ENCODE peak calls at places on chromosomes 12 and 14, in four cellular contexts. A is left lung, H is fibroblast of lung, U is stomach. G is an unnamed sample. For H3K4me1, the result is how much of the 10 kb centered on the place peaks cover.

GRCh38 chr12:100566887-100567637 is 6.4 kb upstream of the GAS2L3 start:
- DNase-seq in H (peak), U (no peak), A (no peak), G (no peak)

GRCh38 chr14:104103061-104104005 is 17.8 kb downstream of the ASPG start:
- DNase-seq in H (no peak), U (no peak), A (peak), G (peak)

GRCh38 chr12:46435625-46436024 is 63.1 kb upstream of the SLC38A2 start:
- DNase-seq in H (no peak), U (no peak), A (no peak), G (no peak)

GRCh38 chr12:105332925-105333324 is 2.4 kb downstream of the C12orf75 start:
- DNase-seq in H (no peak), U (no peak), A (no peak), G (no peak)

GRCh38 chr14:71588028-71588427 is 344.2 kb upstream of the RGS6 start:
- DNase-seq in A (no peak), H (peak), U (no peak), G (no peak)

GRCh38 chr14:23139874-23140273 is 20.8 kb upstream of the CEBPE start:
- DNase-seq in U (no peak), H (no peak), A (no peak), G (no peak)

GRCh38 chr12:69337325-69337724 is 10.9 kb upstream of the LYZ start:
- DNase-seq in H (no peak), U (no peak), A (no peak), G (no peak)

GRCh38 chr12:89091293-89091841 is 260.9 kb downstream of the DUSP6 start:
- DNase-seq in H (no peak), U (no peak), A (no peak), G (no peak)

GRCh38 chr12:109741286-109741969 is 27.8 kb downstream of the FAM222A start:
- DNase-seq in U (peak), A (peak), H (no peak), G (peak)

GRCh38 chr12:122517877-122518276 is 8.9 kb downstream of the RSRC2 start:
- DNase-seq in U (no peak), A (no peak), H (peak), G (no peak)

GRCh38 chr14:100138082-100138787 is 21.2 kb downstream of the DEGS2 start:
- DNase-seq in U (peak), H (no peak), A (no peak), G (no peak)

GRCh38 chr12:69240625-69240984 is 1.2 kb downstream of the CPSF6 start:
- DNase-seq in A (no peak), U (no peak), H (peak), G (no peak)

GRCh38 chr14:95309261-95310051 is 10.3 kb downstream of the CLMN start:
- DNase-seq in U (no peak), A (no peak), H (no peak), G (no peak)

GRCh38 chr12:52946797-52947547 is 1.9 kb upstream of the KRT18 start:
- DNase-seq in A (no peak), U (peak), H (no peak), G (no peak)

GRCh38 chr12:52087961-52088820 is 8.7 kb downstream of the SMIM41 start:
- DNase-seq in A (no peak), U (no peak), H (no peak), G (peak)

GRCh38 chr12:4701383-4701782 is 18.8 kb upstream of the GALNT8 start:
- DNase-seq in U (no peak), H (peak), A (no peak), G (peak)

GRCh38 chr12:91722072-91722471 is 423.6 kb downstream of the BTG1 start:
- DNase-seq in H (no peak), U (no peak), A (no peak), G (no peak)

GRCh38 chr12:22477166-22477893 is 67.0 kb downstream of the C2CD5 start:
- DNase-seq in U (no peak), A (no peak), H (peak), G (no peak)

GRCh38 chr12:19397534-19397933 is 41.8 kb upstream of the AEBP2 start:
- DNase-seq in H (no peak), A (no peak), U (no peak), G (no peak)

GRCh38 chr12:104319918-104320626 is 16.5 kb downstream of the EID3 start:
- DNase-seq in U (no peak), A (no peak), H (no peak), G (no peak)

GRCh38 chr12:1932264-1932777 is 13.9 kb upstream of the CACNA2D4 start:
- DNase-seq in A (no peak), H (peak), U (peak), G (no peak)

GRCh38 chr14:23171251-23171975 is 12.0 kb downstream of the SLC7A8 start:
- DNase-seq in U (peak), H (no peak), A (no peak), G (no peak)

GRCh38 chr14:70886421-70887206 is 20.6 kb upstream of the PCNX1 start:
- DNase-seq in H (no peak), U (no peak), A (no peak), G (no peak)

GRCh38 chr12:80269953-80270552 is 170.7 kb downstream of the OTOGL start:
- DNase-seq in U (no peak), H (peak), A (no peak), G (no peak)

GRCh38 chr12:108839890-108840230 is 17.5 kb downstream of the SSH1 start:
- DNase-seq in H (no peak), A (no peak), U (no peak), G (no peak)

GRCh38 chr14:95157987-95158712 is 821 bp upstream of the DICER1 start:
- DNase-seq in A (no peak), U (no peak), H (no peak), G (peak)

GRCh38 chr12:130981156-130981789 is 27.6 kb downstream of the ADGRD1 start:
- DNase-seq in H (peak), U (no peak), A (no peak), G (no peak)

GRCh38 chr12:53287741-53288216 is 7.6 kb upstream of the PFDN5 start:
- DNase-seq in H (peak), A (peak), U (peak), G (peak)

GRCh38 chr12:120048258-120048657 is 59.2 kb downstream of the BICDL1 start:
- DNase-seq in A (no peak), H (no peak), U (no peak), G (no peak)

GRCh38 chr14:34888186-34888585 is 13.0 kb upstream of the BAZ1A start:
- DNase-seq in A (no peak), U (no peak), H (no peak), G (no peak)

GRCh38 chr14:38723954-38724353 is 379.1 kb downstream of the SEC23A start:
- DNase-seq in U (no peak), H (no peak), A (no peak), G (no peak)

GRCh38 chr14:22837750-22838538 is 1.6 kb downstream of the MMP14 start:
- DNase-seq in H (peak), U (no peak), A (no peak), G (peak)

GRCh38 chr14:49876563-49877127 is 16.2 kb upstream of the ARF6 start:
- DNase-seq in U (no peak), A (no peak), H (no peak), G (no peak)

GRCh38 chr14:49882826-49883694 is 9.8 kb upstream of the ARF6 start:
- DNase-seq in U (no peak), A (no peak), H (no peak), G (no peak)

GRCh38 chr14:49881296-49882006 is 11.4 kb upstream of the ARF6 start:
- DNase-seq in H (no peak), A (no peak), U (no peak), G (no peak)

GRCh38 chr14:49879683-49880204 is 13.1 kb upstream of the ARF6 start:
- DNase-seq in H (peak), A (no peak), U (peak), G (peak)

DNA sequence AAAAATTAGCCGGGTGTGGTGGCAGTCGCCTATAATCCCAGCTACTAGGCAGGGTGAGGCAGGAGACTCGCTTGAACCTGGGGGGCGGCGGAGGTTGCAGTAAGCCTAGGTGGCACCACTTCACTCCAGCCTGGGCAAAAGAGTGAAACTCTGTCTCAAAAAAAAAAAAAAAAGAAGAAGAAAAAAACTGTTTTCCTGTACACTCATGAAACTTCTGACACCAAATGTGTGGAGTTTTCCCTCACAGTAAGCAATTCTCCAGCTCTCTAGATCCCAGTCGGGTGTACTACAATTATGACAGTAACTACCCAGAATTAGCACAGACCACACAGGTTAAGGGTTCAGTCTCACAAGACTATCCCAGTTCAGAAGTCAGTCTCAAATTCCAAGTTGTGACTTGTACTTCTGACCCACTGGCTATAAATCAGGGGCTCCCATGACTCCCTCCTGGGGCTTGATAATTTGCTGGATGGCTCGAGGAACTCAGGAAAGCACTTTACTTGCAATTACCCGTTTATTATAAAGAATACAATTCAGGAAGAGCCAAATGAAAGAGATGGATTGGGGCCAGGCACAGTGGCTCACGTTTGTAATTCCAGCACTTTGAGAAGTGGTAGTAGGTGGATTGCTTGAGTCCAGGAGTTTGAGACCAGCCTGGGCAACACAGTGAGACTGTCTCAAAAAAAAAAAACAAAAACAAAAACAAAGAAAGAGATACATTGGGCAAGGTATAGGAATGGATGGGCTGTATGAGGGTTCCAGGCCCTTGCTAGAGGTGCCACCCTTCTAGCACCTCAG is 12.4 kb upstream of the ARF6 start:
- DNase-seq in A (no peak), U (no peak), H (no peak), G (no peak)
- TF ChIP-seq CTCF in A (no peak), U (no peak), H (no peak), G (no peak)

DNA sequence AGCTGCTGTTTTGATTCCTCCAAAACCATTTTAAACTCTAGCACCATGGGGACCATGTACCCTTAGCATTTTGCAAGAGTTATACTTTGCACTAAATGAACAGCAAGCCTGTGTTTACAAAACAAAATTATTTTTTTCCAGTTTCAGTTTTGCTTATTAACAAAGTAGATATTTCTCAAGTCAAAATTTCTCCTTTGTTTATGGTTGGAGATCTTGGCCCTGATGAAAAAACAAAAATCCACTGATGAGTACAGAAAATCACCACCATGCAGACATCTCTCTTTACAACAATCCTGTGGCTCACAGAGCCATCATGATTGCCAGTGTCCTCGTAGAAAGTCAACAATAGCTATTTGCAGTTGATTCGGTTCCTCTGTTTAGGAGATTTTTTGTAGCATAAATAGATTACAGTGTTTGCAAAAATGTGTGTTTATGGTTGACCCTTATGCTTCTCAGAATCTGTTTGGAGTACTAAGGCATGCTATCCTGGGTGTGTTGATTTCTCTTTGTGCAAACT is 201.1 kb upstream of the NUDT4 start:
- DNase-seq in A (no peak), H (no peak), U (no peak), G (no peak)
- H3K27ac ChIP-seq in A (no peak), H (no peak), U (peak), G (peak)

GRCh38 chr14:50396636-50397460 is at the start of gene CDKL1:
- DNase-seq in H (peak), U (peak), A (peak), G (peak)

GRCh38 chr14:50402965-50403364 is 6.3 kb upstream of the CDKL1 start:
- DNase-seq in H (no peak), U (no peak), A (no peak), G (no peak)

GRCh38 chr14:50397461-50398196 is 948 bp upstream of the CDKL1 start:
- DNase-seq in U (no peak), A (no peak), H (no peak), G (peak)

GRCh38 chr14:50400461-50400860 is 3.8 kb upstream of the CDKL1 start:
- DNase-seq in A (no peak), U (no peak), H (no peak), G (no peak)

GRCh38 chr14:50399251-50400032 is 2.8 kb upstream of the CDKL1 start:
- DNase-seq in H (peak), A (no peak), U (peak), G (no peak)
- H3K4me1 ChIP-seq in H (under half), A (under half), U (under half), G (under half)

DNA sequence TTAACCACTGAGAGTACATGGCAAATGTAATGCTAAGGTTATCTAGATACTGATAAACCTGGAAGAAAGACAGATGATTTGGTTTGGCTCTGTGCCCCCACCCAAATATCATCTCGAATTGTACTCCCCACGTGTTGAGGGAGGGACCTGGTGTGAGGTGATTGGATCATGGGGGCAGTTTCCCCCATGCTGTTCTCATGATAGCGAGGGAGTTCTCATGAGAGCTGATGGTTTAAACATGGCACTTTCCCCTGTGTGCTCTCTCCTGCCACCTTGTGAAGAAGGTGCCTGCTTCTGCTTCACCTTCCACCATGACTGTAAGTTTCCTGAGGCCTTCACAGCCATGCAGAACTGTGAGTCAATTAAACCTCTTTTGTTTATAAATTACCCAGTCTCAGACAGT is 14.2 kb downstream of the NOXRED1 start:
- DNase-seq in A (no peak), U (no peak), H (peak), G (no peak)
- TF ChIP-seq CTCF in A (no peak), U (no peak), H (peak), G (peak)

GRCh38 chr12:5736016-5736415 is 209.0 kb downstream of the ANO2 start:
- DNase-seq in H (no peak), U (no peak), A (no peak), G (no peak)
- H3K27ac ChIP-seq in H (no peak), U (no peak), A (no peak), G (no peak)

GRCh38 chr14:68236525-68236924 is 416.9 kb downstream of the RAD51B start:
- DNase-seq in U (no peak), A (no peak), H (no peak), G (no peak)

GRCh38 chr14:68240388-68240787 is 420.8 kb downstream of the RAD51B start:
- DNase-seq in A (no peak), U (no peak), H (no peak), G (no peak)

GRCh38 chr14:68241862-68242490 is 422.4 kb downstream of the RAD51B start:
- DNase-seq in U (no peak), H (no peak), A (no peak), G (no peak)

GRCh38 chr14:68238956-68239355 is 419.4 kb downstream of the RAD51B start:
- DNase-seq in A (no peak), H (no peak), U (no peak), G (no peak)

GRCh38 chr14:68239988-68240387 is 420.4 kb downstream of the RAD51B start:
- DNase-seq in A (no peak), H (no peak), U (no peak), G (no peak)
- H3K4me1 ChIP-seq in A (under half), H (under half), U (under half), G (half or more)

GRCh38 chr12:106773945-106774807 is at the start of gene RIC8B:
- DNase-seq in U (peak), A (peak), H (peak), G (peak)

GRCh38 chr12:106776897-106777296 is 2.4 kb downstream of the RIC8B start:
- DNase-seq in A (no peak), H (no peak), U (no peak), G (no peak)

GRCh38 chr12:106774808-106775524 is 484 bp downstream of the RIC8B start:
- DNase-seq in U (no peak), H (no peak), A (no peak), G (no peak)

GRCh38 chr12:106771425-106771824 is 3.1 kb upstream of the RIC8B start:
- DNase-seq in U (no peak), A (no peak), H (no peak), G (no peak)

DNA sequence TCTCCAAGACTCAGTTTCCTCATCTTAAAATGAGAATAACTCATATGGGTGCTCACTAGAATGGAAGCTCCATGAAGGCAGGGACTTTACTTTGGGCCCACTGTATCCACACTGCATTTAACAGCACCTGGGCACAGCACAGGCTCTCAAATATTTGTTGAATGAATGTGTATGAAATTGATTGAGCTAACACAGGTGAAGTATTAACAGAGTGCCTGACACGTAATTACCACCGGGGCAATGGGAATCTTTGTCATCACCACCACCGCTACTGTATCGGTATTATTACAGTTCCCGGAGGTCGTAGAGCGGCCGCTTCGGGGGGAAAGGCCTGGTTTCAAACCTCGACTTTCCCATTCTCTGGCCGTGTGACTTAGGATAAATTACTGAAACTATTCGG is 1.2 kb upstream of the RIC8B start:
- DNase-seq in U (no peak), H (no peak), A (no peak), G (no peak)
- TF ChIP-seq CTCF in U (no peak), H (no peak), A (no peak), G (no peak)